ENCODE peak calls at places on chromosomes 4 and X, in four cellular contexts. One of them, this sample, is unnamed.

GRCh38 chr4:113574636-113575103 is 186.9 kb downstream of the CAMK2D start:
- DNase-seq in C1 segment of cervical spinal cord: peak; percentile 12
- DNase-seq in activated CD4-positive, alpha-beta T cell treated with anti-CD3 and anti-CD28 coated beads for 1 hour: no peak
- DNase-seq in HEK293T: no peak
- DNase-seq in this sample: no peak

GRCh38 chr4:7533267-7533666 is 98.5 kb upstream of the PSAPL1 start:
- DNase-seq in HEK293T: no peak
- DNase-seq in C1 segment of cervical spinal cord: no peak
- DNase-seq in activated CD4-positive, alpha-beta T cell treated with anti-CD3 and anti-CD28 coated beads for 1 hour: no peak
- DNase-seq in this sample: no peak

GRCh38 chr4:151797131-151797530 is 36.3 kb upstream of the GATB start:
- DNase-seq in activated CD4-positive, alpha-beta T cell treated with anti-CD3 and anti-CD28 coated beads for 1 hour: no peak
- DNase-seq in HEK293T: no peak
- DNase-seq in C1 segment of cervical spinal cord: no peak
- DNase-seq in this sample: no peak

GRCh38 chr4:89356086-89356485 is 48.5 kb upstream of the GPRIN3 start:
- DNase-seq in activated CD4-positive, alpha-beta T cell treated with anti-CD3 and anti-CD28 coated beads for 1 hour: no peak
- DNase-seq in C1 segment of cervical spinal cord: no peak
- DNase-seq in HEK293T: no peak
- DNase-seq in this sample: no peak

GRCh38 chrX:11421816-11422528 is 128.8 kb downstream of the AMELX start:
- DNase-seq in C1 segment of cervical spinal cord: no peak
- DNase-seq in activated CD4-positive, alpha-beta T cell treated with anti-CD3 and anti-CD28 coated beads for 1 hour: no peak
- DNase-seq in HEK293T: no peak
- DNase-seq in this sample: no peak

GRCh38 chr4:88672987-88673386 is 24.6 kb downstream of the NAP1L5 start:
- DNase-seq in C1 segment of cervical spinal cord: no peak
- DNase-seq in HEK293T: peak; percentile 48
- DNase-seq in activated CD4-positive, alpha-beta T cell treated with anti-CD3 and anti-CD28 coated beads for 1 hour: no peak
- DNase-seq in this sample: no peak

GRCh38 chr4:169286562-169287301 is 16.0 kb upstream of the SH3RF1 start:
- DNase-seq in activated CD4-positive, alpha-beta T cell treated with anti-CD3 and anti-CD28 coated beads for 1 hour: no peak
- DNase-seq in HEK293T: no peak
- DNase-seq in C1 segment of cervical spinal cord: no peak
- DNase-seq in this sample: no peak

GRCh38 chrX:40474205-40474626 is 106.6 kb upstream of the ATP6AP2 start:
- DNase-seq in HEK293T: peak; percentile 41
- DNase-seq in C1 segment of cervical spinal cord: peak; percentile 7
- DNase-seq in activated CD4-positive, alpha-beta T cell treated with anti-CD3 and anti-CD28 coated beads for 1 hour: no peak
- DNase-seq in this sample: no peak

GRCh38 chr4:94457692-94458106 is 6.0 kb downstream of the PDLIM5 start:
- DNase-seq in activated CD4-positive, alpha-beta T cell treated with anti-CD3 and anti-CD28 coated beads for 1 hour: no peak
- DNase-seq in HEK293T: no peak
- DNase-seq in C1 segment of cervical spinal cord: no peak
- DNase-seq in this sample: no peak

GRCh38 chrX:1351981-1352714 is 15.6 kb downstream of the IL3RA start:
- DNase-seq in HEK293T: no peak
- DNase-seq in activated CD4-positive, alpha-beta T cell treated with anti-CD3 and anti-CD28 coated beads for 1 hour: no peak
- DNase-seq in C1 segment of cervical spinal cord: no peak
- DNase-seq in this sample: no peak

GRCh38 chr4:186514271-186514950 is 41.0 kb downstream of the MTNR1A start:
- DNase-seq in C1 segment of cervical spinal cord: peak; percentile 85
- DNase-seq in activated CD4-positive, alpha-beta T cell treated with anti-CD3 and anti-CD28 coated beads for 1 hour: no peak
- DNase-seq in HEK293T: no peak
- DNase-seq in this sample: no peak

GRCh38 chr4:95215991-95216605 is 332.7 kb downstream of the UNC5C start:
- DNase-seq in HEK293T: no peak
- DNase-seq in activated CD4-positive, alpha-beta T cell treated with anti-CD3 and anti-CD28 coated beads for 1 hour: no peak
- DNase-seq in C1 segment of cervical spinal cord: no peak
- DNase-seq in this sample: no peak

GRCh38 chr4:40254961-40255721 is 58.3 kb downstream of the RHOH start:
- DNase-seq in activated CD4-positive, alpha-beta T cell treated with anti-CD3 and anti-CD28 coated beads for 1 hour: no peak
- DNase-seq in HEK293T: no peak
- DNase-seq in C1 segment of cervical spinal cord: no peak
- DNase-seq in this sample: no peak

GRCh38 chr4:141473026-141473540 is 163.3 kb upstream of the IL15 start:
- DNase-seq in C1 segment of cervical spinal cord: no peak
- DNase-seq in activated CD4-positive, alpha-beta T cell treated with anti-CD3 and anti-CD28 coated beads for 1 hour: no peak
- DNase-seq in HEK293T: no peak
- DNase-seq in this sample: no peak

GRCh38 chr4:7282094-7282370 is 89.7 kb downstream of the SORCS2 start:
- DNase-seq in activated CD4-positive, alpha-beta T cell treated with anti-CD3 and anti-CD28 coated beads for 1 hour: no peak
- DNase-seq in HEK293T: no peak
- DNase-seq in C1 segment of cervical spinal cord: no peak
- DNase-seq in this sample: no peak

GRCh38 chrX:109848451-109849050 is 115.5 kb upstream of the ACSL4 start:
- DNase-seq in C1 segment of cervical spinal cord: no peak
- DNase-seq in HEK293T: no peak
- DNase-seq in activated CD4-positive, alpha-beta T cell treated with anti-CD3 and anti-CD28 coated beads for 1 hour: no peak
- DNase-seq in this sample: no peak

GRCh38 chr4:18445110-18445509 is 423.6 kb upstream of the LCORL start:
- DNase-seq in activated CD4-positive, alpha-beta T cell treated with anti-CD3 and anti-CD28 coated beads for 1 hour: no peak
- DNase-seq in HEK293T: no peak
- DNase-seq in C1 segment of cervical spinal cord: no peak
- DNase-seq in this sample: no peak

GRCh38 chr4:115090483-115091075 is 22.8 kb downstream of the NDST4 start:
- DNase-seq in HEK293T: peak; percentile 8
- DNase-seq in C1 segment of cervical spinal cord: no peak
- DNase-seq in activated CD4-positive, alpha-beta T cell treated with anti-CD3 and anti-CD28 coated beads for 1 hour: no peak
- DNase-seq in this sample: no peak

GRCh38 chr4:69322055-69322454 is 41.8 kb downstream of the UGT2B28 start:
- DNase-seq in activated CD4-positive, alpha-beta T cell treated with anti-CD3 and anti-CD28 coated beads for 1 hour: no peak
- DNase-seq in HEK293T: no peak
- DNase-seq in C1 segment of cervical spinal cord: no peak
- DNase-seq in this sample: no peak